ENCODE peak calls at places on chromosomes 12 and 14, in six cellular contexts. One of them, this sample, is unnamed.

GRCh38 chr12:14656846-14657245 is 39.6 kb downstream of the GUCY2C start:
- DNase-seq in lower lobe of right lung: no peak
- DNase-seq in neuronal stem cell: no peak
- DNase-seq in H9: peak; percentile 56
- DNase-seq in epithelial cell of esophagus: no peak
- DNase-seq in activated T-cell treated with anti-CD3 and anti-CD28 coated beads, Interleukin-2, amount 50 U/mL, for 72 hours: no peak
- DNase-seq in this sample: no peak

GRCh38 chr12:46887870-46888269 is 62.1 kb upstream of the SLC38A4 start:
- DNase-seq in lower lobe of right lung: no peak
- DNase-seq in neuronal stem cell: no peak
- DNase-seq in H9: no peak
- DNase-seq in epithelial cell of esophagus: no peak
- DNase-seq in activated T-cell treated with anti-CD3 and anti-CD28 coated beads, Interleukin-2, amount 50 U/mL, for 72 hours: no peak
- DNase-seq in this sample: no peak

GRCh38 chr12:42129595-42130204 is 15.0 kb downstream of the GXYLT1 start:
- DNase-seq in lower lobe of right lung: no peak
- DNase-seq in neuronal stem cell: peak; percentile 42
- DNase-seq in H9: no peak
- DNase-seq in epithelial cell of esophagus: peak; percentile 82
- DNase-seq in activated T-cell treated with anti-CD3 and anti-CD28 coated beads, Interleukin-2, amount 50 U/mL, for 72 hours: no peak
- DNase-seq in this sample: no peak

GRCh38 chr14:89563503-89563902 is 146.5 kb upstream of the FOXN3 start:
- DNase-seq in lower lobe of right lung: no peak
- DNase-seq in neuronal stem cell: no peak
- DNase-seq in H9: no peak
- DNase-seq in epithelial cell of esophagus: no peak
- DNase-seq in activated T-cell treated with anti-CD3 and anti-CD28 coated beads, Interleukin-2, amount 50 U/mL, for 72 hours: no peak
- DNase-seq in this sample: no peak

GRCh38 chr12:132259872-132260695 is 69.3 kb downstream of the GALNT9 start:
- DNase-seq in lower lobe of right lung: no peak
- DNase-seq in neuronal stem cell: no peak
- DNase-seq in H9: no peak
- DNase-seq in epithelial cell of esophagus: no peak
- DNase-seq in activated T-cell treated with anti-CD3 and anti-CD28 coated beads, Interleukin-2, amount 50 U/mL, for 72 hours: no peak
- DNase-seq in this sample: no peak

GRCh38 chr14:61127099-61127498 is 146.1 kb downstream of the SLC38A6 start:
- DNase-seq in lower lobe of right lung: no peak
- DNase-seq in neuronal stem cell: no peak
- DNase-seq in H9: no peak
- DNase-seq in epithelial cell of esophagus: no peak
- DNase-seq in activated T-cell treated with anti-CD3 and anti-CD28 coated beads, Interleukin-2, amount 50 U/mL, for 72 hours: no peak
- DNase-seq in this sample: no peak

GRCh38 chr12:73632661-73633060 is 905.0 kb upstream of the ATXN7L3B start:
- DNase-seq in lower lobe of right lung: no peak
- DNase-seq in neuronal stem cell: no peak
- DNase-seq in H9: no peak
- DNase-seq in epithelial cell of esophagus: no peak
- DNase-seq in activated T-cell treated with anti-CD3 and anti-CD28 coated beads, Interleukin-2, amount 50 U/mL, for 72 hours: no peak
- DNase-seq in this sample: no peak

GRCh38 chr12:6200266-6201198 is at the start of gene CD9:
- DNase-seq in lower lobe of right lung: peak; percentile 88
- DNase-seq in neuronal stem cell: no peak
- DNase-seq in H9: peak; percentile 82
- DNase-seq in epithelial cell of esophagus: peak; percentile 74
- DNase-seq in activated T-cell treated with anti-CD3 and anti-CD28 coated beads, Interleukin-2, amount 50 U/mL, for 72 hours: peak; percentile 46
- DNase-seq in this sample: peak; percentile 92

GRCh38 chr14:78581222-78581621 is 411.0 kb downstream of the NRXN3 start:
- DNase-seq in lower lobe of right lung: no peak
- DNase-seq in neuronal stem cell: no peak
- DNase-seq in H9: no peak
- DNase-seq in epithelial cell of esophagus: no peak
- DNase-seq in activated T-cell treated with anti-CD3 and anti-CD28 coated beads, Interleukin-2, amount 50 U/mL, for 72 hours: no peak
- DNase-seq in this sample: no peak

GRCh38 chr14:31955941-31956579 is 121.0 kb upstream of the ARHGAP5 start:
- DNase-seq in lower lobe of right lung: no peak
- DNase-seq in neuronal stem cell: no peak
- DNase-seq in H9: no peak
- DNase-seq in epithelial cell of esophagus: peak; percentile 43
- DNase-seq in activated T-cell treated with anti-CD3 and anti-CD28 coated beads, Interleukin-2, amount 50 U/mL, for 72 hours: no peak
- DNase-seq in this sample: no peak

GRCh38 chr12:85781751-85782150 is 54.5 kb downstream of the RASSF9 start:
- DNase-seq in lower lobe of right lung: no peak
- DNase-seq in neuronal stem cell: no peak
- DNase-seq in H9: no peak
- DNase-seq in epithelial cell of esophagus: no peak
- DNase-seq in activated T-cell treated with anti-CD3 and anti-CD28 coated beads, Interleukin-2, amount 50 U/mL, for 72 hours: no peak
- DNase-seq in this sample: no peak

GRCh38 chr12:70327541-70327940 is 38.5 kb upstream of the KCNMB4 start:
- DNase-seq in lower lobe of right lung: no peak
- DNase-seq in neuronal stem cell: no peak
- DNase-seq in H9: no peak
- DNase-seq in epithelial cell of esophagus: no peak
- DNase-seq in activated T-cell treated with anti-CD3 and anti-CD28 coated beads, Interleukin-2, amount 50 U/mL, for 72 hours: no peak
- DNase-seq in this sample: no peak

GRCh38 chr12:124633269-124633953 is 66.0 kb upstream of the NCOR2 start:
- DNase-seq in lower lobe of right lung: no peak
- DNase-seq in neuronal stem cell: no peak
- DNase-seq in H9: no peak
- DNase-seq in epithelial cell of esophagus: peak; percentile 56
- DNase-seq in activated T-cell treated with anti-CD3 and anti-CD28 coated beads, Interleukin-2, amount 50 U/mL, for 72 hours: no peak
- DNase-seq in this sample: no peak

GRCh38 chr12:100675432-100675831 is 101.9 kb downstream of the GAS2L3 start:
- DNase-seq in lower lobe of right lung: no peak
- DNase-seq in neuronal stem cell: no peak
- DNase-seq in H9: no peak
- DNase-seq in epithelial cell of esophagus: peak; percentile 71
- DNase-seq in activated T-cell treated with anti-CD3 and anti-CD28 coated beads, Interleukin-2, amount 50 U/mL, for 72 hours: no peak
- DNase-seq in this sample: peak; percentile 50

GRCh38 chr14:100120522-100121269 is 38.7 kb downstream of the DEGS2 start:
- DNase-seq in lower lobe of right lung: no peak
- DNase-seq in neuronal stem cell: no peak
- DNase-seq in H9: no peak
- DNase-seq in epithelial cell of esophagus: no peak
- DNase-seq in activated T-cell treated with anti-CD3 and anti-CD28 coated beads, Interleukin-2, amount 50 U/mL, for 72 hours: no peak
- DNase-seq in this sample: no peak

GRCh38 chr14:59772252-59772651 is 98.3 kb downstream of the RTN1 start:
- DNase-seq in lower lobe of right lung: no peak
- DNase-seq in neuronal stem cell: no peak
- DNase-seq in H9: no peak
- DNase-seq in epithelial cell of esophagus: no peak
- DNase-seq in activated T-cell treated with anti-CD3 and anti-CD28 coated beads, Interleukin-2, amount 50 U/mL, for 72 hours: no peak
- DNase-seq in this sample: no peak

GRCh38 chr12:10715491-10715890 is 7.6 kb downstream of the YBX3 start:
- DNase-seq in lower lobe of right lung: no peak
- DNase-seq in neuronal stem cell: no peak
- DNase-seq in H9: no peak
- DNase-seq in epithelial cell of esophagus: no peak
- DNase-seq in activated T-cell treated with anti-CD3 and anti-CD28 coated beads, Interleukin-2, amount 50 U/mL, for 72 hours: no peak
- DNase-seq in this sample: no peak

GRCh38 chr12:38847247-38847646 is 58.1 kb downstream of the CPNE8 start:
- DNase-seq in lower lobe of right lung: no peak
- DNase-seq in neuronal stem cell: no peak
- DNase-seq in H9: no peak
- DNase-seq in epithelial cell of esophagus: no peak
- DNase-seq in activated T-cell treated with anti-CD3 and anti-CD28 coated beads, Interleukin-2, amount 50 U/mL, for 72 hours: no peak
- DNase-seq in this sample: no peak

GRCh38 chr14:22918519-22918808 is 485 bp downstream of the RBM23 start:
- DNase-seq in lower lobe of right lung: peak; percentile 51
- DNase-seq in neuronal stem cell: no peak
- DNase-seq in H9: no peak
- DNase-seq in epithelial cell of esophagus: no peak
- DNase-seq in activated T-cell treated with anti-CD3 and anti-CD28 coated beads, Interleukin-2, amount 50 U/mL, for 72 hours: no peak
- DNase-seq in this sample: no peak

GRCh38 chr14:88933203-88933602 is 108.8 kb downstream of the TTC8 start:
- DNase-seq in lower lobe of right lung: no peak
- DNase-seq in neuronal stem cell: no peak
- DNase-seq in H9: no peak
- DNase-seq in epithelial cell of esophagus: no peak
- DNase-seq in activated T-cell treated with anti-CD3 and anti-CD28 coated beads, Interleukin-2, amount 50 U/mL, for 72 hours: no peak
- DNase-seq in this sample: no peak

GRCh38 chr14:104784846-104785707 is 10.5 kb downstream of the AKT1 start:
- DNase-seq in lower lobe of right lung: peak; percentile 74
- DNase-seq in neuronal stem cell: no peak
- DNase-seq in H9: no peak
- DNase-seq in epithelial cell of esophagus: no peak
- DNase-seq in activated T-cell treated with anti-CD3 and anti-CD28 coated beads, Interleukin-2, amount 50 U/mL, for 72 hours: no peak
- DNase-seq in this sample: no peak

GRCh38 chr14:58109761-58110160 is 42.3 kb downstream of the ARMH4 start:
- DNase-seq in lower lobe of right lung: no peak
- DNase-seq in neuronal stem cell: no peak
- DNase-seq in H9: no peak
- DNase-seq in epithelial cell of esophagus: no peak
- DNase-seq in activated T-cell treated with anti-CD3 and anti-CD28 coated beads, Interleukin-2, amount 50 U/mL, for 72 hours: no peak
- DNase-seq in this sample: no peak

GRCh38 chr14:54317396-54317795 is 79.4 kb upstream of the CDKN3 start:
- DNase-seq in lower lobe of right lung: no peak
- DNase-seq in neuronal stem cell: no peak
- DNase-seq in H9: no peak
- DNase-seq in epithelial cell of esophagus: no peak
- DNase-seq in activated T-cell treated with anti-CD3 and anti-CD28 coated beads, Interleukin-2, amount 50 U/mL, for 72 hours: no peak
- DNase-seq in this sample: no peak

GRCh38 chr14:71931492-71932228 is 569 bp upstream of the RGS6 start:
- DNase-seq in lower lobe of right lung: peak; percentile 50
- DNase-seq in neuronal stem cell: peak; percentile 5
- DNase-seq in H9: no peak
- DNase-seq in epithelial cell of esophagus: no peak
- DNase-seq in activated T-cell treated with anti-CD3 and anti-CD28 coated beads, Interleukin-2, amount 50 U/mL, for 72 hours: peak; percentile 36
- DNase-seq in this sample: no peak

GRCh38 chr12:66538970-66539369 is 139.9 kb downstream of the GRIP1 start:
- DNase-seq in lower lobe of right lung: no peak
- DNase-seq in neuronal stem cell: no peak
- DNase-seq in H9: peak; percentile 68
- DNase-seq in epithelial cell of esophagus: peak; percentile 34
- DNase-seq in activated T-cell treated with anti-CD3 and anti-CD28 coated beads, Interleukin-2, amount 50 U/mL, for 72 hours: no peak
- DNase-seq in this sample: no peak

This sample was measured in aorta.